ENCODE peak calls at places on chromosomes 13 and 19, in five cellular contexts. R is activated effector memory CD4-positive, alpha-beta T cell treated with Interleukin-2 at 50 U/mL for 16 hours; A is gastrocnemius medialis; L is activated naive CD8-positive, alpha-beta T cell treated with anti-CD3 and anti-CD28 coated beads, Interleukin-2, amount 50 U/mL, for 24 hours; V is MCF 10A. Y is an unnamed sample.

GRCh38 chr13:105665284-105665683 is 870.2 kb downstream of the EFNB2 start:
- DNase-seq in R (no peak), A (no peak), L (no peak), V (peak; percentile 35), Y (no peak)

GRCh38 chr13:83765796-83766195 is 116.5 kb downstream of the SLITRK1 start:
- DNase-seq in R (no peak), A (no peak), L (no peak), V (no peak), Y (no peak)

GRCh38 chr19:39237200-39238184 is 7.3 kb downstream of the IFNL3 start:
- DNase-seq in R (no peak), A (no peak), L (peak; percentile 54), V (peak; percentile 16), Y (peak; percentile 49)

GRCh38 chr19:10478476-10478875 is 24.7 kb downstream of the KEAP1 start:
- DNase-seq in R (no peak), A (no peak), L (no peak), V (no peak), Y (no peak)

GRCh38 chr13:35978607-35979316 is 152.4 kb downstream of the DCLK1 start:
- DNase-seq in R (no peak), A (no peak), L (peak; percentile 16), V (peak; percentile 82), Y (peak; percentile 9)

GRCh38 chr19:37007587-37008220 is 70.5 kb upstream of the ZNF420 start:
- DNase-seq in R (peak; percentile 2), A (no peak), L (peak; percentile 41), V (no peak), Y (peak; percentile 50)

GRCh38 chr19:12065100-12065538 is 588 bp downstream of the ZNF844 start:
- DNase-seq in R (no peak), A (no peak), L (peak; percentile 15), V (no peak), Y (peak; percentile 13)

GRCh38 chr19:51066393-51066792 is 1.5 kb upstream of the KLK13 start:
- DNase-seq in R (no peak), A (no peak), L (no peak), V (no peak), Y (no peak)

GRCh38 chr13:106246817-106247216 is 288.6 kb downstream of the EFNB2 start:
- DNase-seq in R (no peak), A (no peak), L (no peak), V (no peak), Y (no peak)

GRCh38 chr13:67186985-67187569 is 43.1 kb downstream of the PCDH9 start:
- DNase-seq in R (no peak), A (no peak), L (no peak), V (no peak), Y (no peak)

GRCh38 chr13:79403113-79403512 is 2.9 kb downstream of the RBM26 start:
- DNase-seq in R (no peak), A (no peak), L (no peak), V (peak; percentile 6), Y (no peak)

GRCh38 chr13:70732611-70733010 is 624.4 kb upstream of the KLHL1 start:
- DNase-seq in R (no peak), A (no peak), L (no peak), V (no peak), Y (no peak)

GRCh38 chr13:107680115-107680514 is 535.2 kb downstream of the LIG4 start:
- DNase-seq in R (no peak), A (no peak), L (no peak), V (peak; percentile 27), Y (no peak)

GRCh38 chr13:41788552-41788951 is 172.4 kb downstream of the VWA8 start:
- DNase-seq in R (no peak), A (no peak), L (no peak), V (no peak), Y (no peak)

GRCh38 chr13:46962286-46962941 is 65.6 kb upstream of the HTR2A start:
- DNase-seq in R (no peak), A (no peak), L (no peak), V (peak; percentile 20), Y (no peak)

GRCh38 chr19:33159893-33160292 is 28.0 kb downstream of the WDR88 start:
- DNase-seq in R (no peak), A (no peak), L (no peak), V (no peak), Y (no peak)

GRCh38 chr13:105918842-105919741 is 616.4 kb downstream of the EFNB2 start:
- DNase-seq in R (no peak), A (no peak), L (no peak), V (peak; percentile 83), Y (no peak)

GRCh38 chr19:10566658-10567410 is 1.0 kb upstream of the KRI1 start:
- DNase-seq in R (peak; percentile 41), A (no peak), L (peak; percentile 66), V (no peak), Y (peak; percentile 79)

Y was measured in activated T-cell treated with anti-CD3 and anti-CD28 coated beads, Interleukin-2, amount 50 U/mL, for 72 hours.